ENCODE peak calls at places on chromosome 9, in nine cellular contexts. D is posterior cingulate gyrus; S is stomach; R is Peyer's patch; B is NCI-H774; H is stimulated activated CD4-positive, alpha-beta T cell treated with anti-CD3 and anti-CD28 coated beads, Interleukin-1b, Interleukin-23, amount 100 ng/mL, for 24 hours; O is activated CD4-positive, alpha-beta T cell treated with anti-CD3 and anti-CD28 coated beads, Interleukin-2, amount 50 U/mL, for 1 hour; Z is small intestine; A is stimulated activated CD8-positive, alpha-beta memory T cell treated with anti-CD3 and anti-CD28 coated beads, Interleukin-2, amount 100 ng/mL, for 1 hour. P is an unnamed sample.

GRCh38 chr9:28808042-28808441 is 1234.8 kb upstream of the C9orf72 start:
- DNase-seq in H (no peak), A (no peak), R (no peak), D (no peak), O (no peak), S (no peak), Z (no peak), B (no peak), P (no peak)

GRCh38 chr9:137574192-137574591 is 4.5 kb downstream of the DPH7 start:
- DNase-seq in Z (no peak), D (no peak), S (no peak), R (no peak), O (no peak), B (no peak), H (no peak), A (no peak), P (no peak)

GRCh38 chr9:33130501-33130900 is 36.6 kb downstream of the B4GALT1 start:
- DNase-seq in O (no peak), Z (peak; percentile 83), R (no peak), H (no peak), B (no peak), A (no peak), S (no peak), D (no peak), P (no peak)

GRCh38 chr9:129239946-129240490 is 62.0 kb upstream of the IER5L start:
- DNase-seq in B (no peak), H (no peak), S (no peak), O (no peak), D (no peak), R (peak; percentile 9), A (no peak), Z (no peak), P (no peak)

GRCh38 chr9:97749928-97750327 is 52.8 kb upstream of the XPA start:
- DNase-seq in B (no peak), S (no peak), O (no peak), R (no peak), Z (no peak), A (no peak), H (no peak), D (no peak), P (no peak)

GRCh38 chr9:70438341-70438924 is 24.0 kb upstream of the KLF9 start:
- DNase-seq in R (peak; percentile 63), B (no peak), S (peak; percentile 80), Z (peak; percentile 97), D (no peak), H (no peak), A (no peak), O (no peak), P (no peak)

GRCh38 chr9:117403403-117403811 is 11.4 kb downstream of the ASTN2 start:
- DNase-seq in D (peak; percentile 76), R (no peak), Z (no peak), H (no peak), O (no peak), A (no peak), B (peak; percentile 52), S (no peak), P (no peak)

GRCh38 chr9:113567361-113568080 is 104.0 kb downstream of the RGS3 start:
- DNase-seq in S (no peak), O (no peak), A (no peak), D (peak; percentile 13), B (no peak), Z (no peak), R (no peak), H (no peak), P (no peak)

GRCh38 chr9:6877671-6878161 is 119.9 kb downstream of the KDM4C start:
- DNase-seq in O (no peak), A (no peak), S (no peak), R (no peak), Z (no peak), H (no peak), D (no peak), B (no peak), P (no peak)

GRCh38 chr9:18346761-18347160 is 127.2 kb upstream of the ADAMTSL1 start:
- DNase-seq in S (no peak), A (no peak), R (no peak), D (no peak), H (no peak), B (no peak), Z (no peak), O (no peak), P (no peak)

GRCh38 chr9:131180454-131180853 is 55.1 kb downstream of the NUP214 start:
- DNase-seq in R (no peak), S (no peak), D (no peak), Z (no peak), O (no peak), A (no peak), H (no peak), B (no peak), P (no peak)

GRCh38 chr9:92645041-92645440 is 24.9 kb downstream of the IPPK start:
- DNase-seq in S (peak; percentile 8), B (no peak), A (no peak), H (no peak), D (no peak), Z (no peak), R (no peak), O (no peak), P (no peak)

GRCh38 chr9:89760123-89760522 is 155.3 kb downstream of the GADD45G start:
- DNase-seq in H (no peak), O (no peak), D (no peak), S (no peak), A (no peak), R (no peak), Z (no peak), B (no peak), P (no peak)

GRCh38 chr9:32533338-32533737 is 7.3 kb upstream of the RIGI start:
- DNase-seq in A (no peak), R (no peak), S (no peak), H (no peak), D (no peak), O (no peak), B (no peak), Z (no peak), P (no peak)

P was measured in activated CD8-positive, alpha-beta memory T cell treated with anti-CD3 and anti-CD28 coated beads for 4 hours.